ENCODE peak calls at places on chromosome 22, in six cellular contexts. P, O, C, Q, F and W are unnamed samples. For H3K4me1, the result is how much of the 10 kb centered on the place peaks cover.

GRCh38 chr22:29816128-29816527 is 21.9 kb downstream of the ASCC2 start:
- DNase-seq in P (no peak), O (no peak), C (no peak), Q (no peak), F (no peak), W (peak)

GRCh38 chr22:34019190-34019845 is 99.0 kb upstream of the LARGE1 start:
- DNase-seq in P (no peak), O (no peak), C (no peak), Q (no peak), F (no peak), W (no peak)

GRCh38 chr22:29202231-29203192 is 3.2 kb upstream of the EMID1 start:
- DNase-seq in P (no peak), O (no peak), C (peak), Q (no peak), F (peak), W (no peak)

GRCh38 chr22:29482253-29482652 is 2.2 kb downstream of the NEFH start:
- DNase-seq in P (no peak), O (no peak), C (no peak), Q (no peak), F (no peak), W (no peak)

GRCh38 chr22:32177221-32177765 is 18.2 kb upstream of the C22orf42 start:
- DNase-seq in P (no peak), O (no peak), C (no peak), Q (no peak), F (no peak), W (no peak)

GRCh38 chr22:37459211-37459610 is 27.0 kb downstream of the MFNG start:
- DNase-seq in P (no peak), O (no peak), C (no peak), Q (no peak), F (peak), W (no peak)

GRCh38 chr22:30217698-30218565 is 28.6 kb downstream of the LIF start:
- DNase-seq in P (no peak), O (no peak), C (no peak), Q (no peak), F (no peak), W (no peak)

GRCh38 chr22:17086750-17087149 is 1.9 kb downstream of the IL17RA start:
- DNase-seq in P (no peak), O (no peak), C (no peak), Q (no peak), F (no peak), W (no peak)

GRCh38 chr22:42655693-42656092 is 6.5 kb upstream of the CYB5R3 start:
- DNase-seq in P (no peak), O (no peak), C (no peak), Q (no peak), F (no peak), W (no peak)

GRCh38 chr22:36644333-36644757 is 59.2 kb downstream of the CACNG2 start:
- DNase-seq in P (peak), O (no peak), C (no peak), Q (peak), F (peak), W (no peak)

GRCh38 chr22:36344106-36344827 is 43.5 kb downstream of the MYH9 start:
- DNase-seq in P (no peak), O (peak), C (no peak), Q (no peak), F (no peak), W (no peak)

GRCh38 chr22:36180038-36180880 is 19.7 kb upstream of the APOL3 start:
- DNase-seq in P (peak), O (peak), C (peak), Q (peak), F (peak), W (peak)

GRCh38 chr22:41598081-41598480 is 8.4 kb upstream of the PMM1 start:
- DNase-seq in P (no peak), O (no peak), C (no peak), Q (no peak), F (no peak), W (no peak)

GRCh38 chr22:22550789-22551434 is 8.2 kb downstream of the PRAME start:
- DNase-seq in P (no peak), O (no peak), C (no peak), Q (no peak), F (no peak), W (no peak)

GRCh38 chr22:30874431-30875370 is 93.9 kb downstream of the MORC2 start:
- DNase-seq in P (no peak), O (no peak), C (no peak), Q (no peak), F (no peak), W (peak)

GRCh38 chr22:29128891-29129643 is 56.2 kb downstream of the KREMEN1 start:
- DNase-seq in P (no peak), O (no peak), C (no peak), Q (no peak), F (no peak), W (no peak)

GRCh38 chr22:38461414-38462081 is 6.3 kb upstream of the KDELR3 start:
- DNase-seq in P (peak), O (peak), C (peak), Q (peak), F (peak), W (peak)

GRCh38 chr22:39237276-39238123 is 7.3 kb downstream of the PDGFB start:
- DNase-seq in P (no peak), O (no peak), C (no peak), Q (no peak), F (no peak), W (no peak)

GRCh38 chr22:22462813-22463567 is 45.6 kb downstream of the ZNF280B start:
- DNase-seq in P (no peak), O (no peak), C (no peak), Q (no peak), F (no peak), W (no peak)

GRCh38 chr22:22667966-22668880 is 23.8 kb downstream of the GGTLC2 start:
- DNase-seq in P (no peak), O (no peak), C (no peak), Q (no peak), F (no peak), W (no peak)

GRCh38 chr22:39148727-39149535 is 3.5 kb downstream of the CBX7 start:
- DNase-seq in P (no peak), O (peak), C (peak), Q (peak), F (peak), W (peak)

GRCh38 chr22:29765905-29766631 is 739 bp downstream of the ZMAT5 start:
- DNase-seq in P (no peak), O (no peak), C (no peak), Q (peak), F (no peak), W (no peak)

GRCh38 chr22:21641417-21641794 is 696 bp upstream of the SDF2L1 start:
- DNase-seq in P (no peak), O (no peak), C (no peak), Q (peak), F (peak), W (peak)

GRCh38 chr22:43302462-43303109 is 40.6 kb downstream of the SCUBE1 start:
- DNase-seq in P (no peak), O (no peak), C (no peak), Q (no peak), F (no peak), W (no peak)

GRCh38 chr22:38403806-38404205 is 51.2 kb downstream of the KCNJ4 start:
- DNase-seq in P (no peak), O (no peak), C (no peak), Q (no peak), F (no peak), W (no peak)

GRCh38 chr22:38109391-38110000 is 988 bp downstream of the BAIAP2L2 start:
- DNase-seq in P (no peak), O (no peak), C (no peak), Q (no peak), F (no peak), W (no peak)

GRCh38 chr22:21845558-21846452 is 21.6 kb downstream of the MAPK1 start:
- DNase-seq in P (no peak), O (no peak), C (no peak), Q (no peak), F (no peak), W (no peak)

GRCh38 chr22:48578138-48579034 is 1249.3 kb downstream of the BRD1 start:
- DNase-seq in P (no peak), O (no peak), C (no peak), Q (no peak), F (no peak), W (no peak)

GRCh38 chr22:47927811-47928210 is 1165.4 kb downstream of the TBC1D22A start:
- DNase-seq in P (no peak), O (no peak), C (no peak), Q (no peak), F (no peak), W (no peak)

GRCh38 chr22:44312766-44313165 is at the start of gene SHISAL1:
- DNase-seq in P (no peak), O (no peak), C (no peak), Q (no peak), F (no peak), W (no peak)

GRCh38 chr22:35685731-35686130 is 31.9 kb upstream of the APOL5 start:
- DNase-seq in P (no peak), O (no peak), C (no peak), Q (no peak), F (no peak), W (no peak)

GRCh38 chr22:37454857-37455686 is 27.8 kb upstream of the ELFN2 start:
- DNase-seq in P (peak), O (no peak), C (no peak), Q (peak), F (peak), W (no peak)

GRCh38 chr22:20127318-20127868 is 4.2 kb upstream of the ZDHHC8 start:
- DNase-seq in P (no peak), O (no peak), C (no peak), Q (no peak), F (no peak), W (no peak)

GRCh38 chr22:20129747-20130014 is 1.9 kb upstream of the ZDHHC8 start:
- DNase-seq in P (no peak), O (no peak), C (no peak), Q (no peak), F (no peak), W (no peak)

GRCh38 chr22:20128902-20129746 is 2.5 kb upstream of the ZDHHC8 start:
- DNase-seq in P (no peak), O (peak), C (peak), Q (no peak), F (peak), W (peak)

GRCh38 chr22:20127869-20128618 is 3.6 kb upstream of the ZDHHC8 start:
- DNase-seq in P (no peak), O (no peak), C (no peak), Q (no peak), F (no peak), W (no peak)

DNA sequence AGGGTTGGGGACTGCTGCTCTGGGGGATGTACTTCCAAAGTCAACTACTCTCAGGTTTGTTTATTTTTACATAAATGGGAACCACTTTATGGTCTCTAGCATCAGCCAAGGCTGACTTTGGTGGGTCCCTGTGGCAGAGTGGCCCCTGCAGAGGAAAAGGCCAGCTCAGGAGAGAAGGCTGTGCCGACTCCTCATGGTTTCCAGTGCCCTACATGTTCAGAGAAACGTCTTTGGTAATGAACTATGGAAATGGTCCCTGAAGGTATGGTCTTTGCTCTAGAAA is 3.0 kb upstream of the ZDHHC8 start:
- DNase-seq in P (no peak), O (no peak), C (no peak), Q (no peak), F (no peak), W (no peak)
- H3K4me1 ChIP-seq in P (under half), O (under half), C (under half), Q (under half), F (under half), W (half or more)

GRCh38 chr22:46002757-46003270 is 25.9 kb upstream of the WNT7B start:
- DNase-seq in P (no peak), O (no peak), C (no peak), Q (no peak), F (peak), W (peak)
- H3K4me1 ChIP-seq in P (under half), O (under half), C (under half), Q (under half), F (under half), W (under half)

GRCh38 chr22:40332319-40332781 is 13.9 kb upstream of the ADSL start:
- DNase-seq in P (no peak), O (peak), C (no peak), Q (peak), F (no peak), W (no peak)
- H3K4me1 ChIP-seq in P (under half), O (half or more), C (half or more), Q (under half), F (under half), W (under half)

DNA sequence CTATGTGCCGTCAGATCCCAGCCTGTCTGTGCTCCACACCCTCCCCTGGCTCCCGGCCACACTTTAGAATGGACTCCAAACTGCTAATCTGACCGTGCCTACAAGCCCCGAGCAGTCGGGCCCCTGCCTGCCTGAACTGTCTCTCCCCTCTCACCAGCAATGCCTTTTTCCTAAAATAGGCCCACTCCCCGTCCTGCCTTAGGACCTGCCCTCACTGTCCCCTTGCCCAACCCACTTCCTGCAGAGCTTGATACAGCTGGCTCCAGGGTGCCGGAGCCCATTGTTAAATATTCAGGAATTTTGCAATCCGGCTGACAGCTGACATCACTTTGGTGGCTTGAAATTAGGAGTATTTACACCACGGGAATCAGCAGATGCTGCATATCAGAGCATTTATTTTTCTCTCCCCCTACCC is 21.4 kb downstream of the MN1 start:
- DNase-seq in P (no peak), O (no peak), C (no peak), Q (no peak), F (no peak), W (no peak)
- H3K4me1 ChIP-seq in P (under half), O (under half), C (under half), Q (under half), F (under half), W (under half)

GRCh38 chr22:49964136-49964492 is 3.5 kb downstream of the PIM3 start:
- DNase-seq in P (no peak), O (peak), C (peak), Q (no peak), F (peak), W (peak)
- H3K4me1 ChIP-seq in P (under half), O (under half), C (under half), Q (under half), F (half or more), W (under half)

DNA sequence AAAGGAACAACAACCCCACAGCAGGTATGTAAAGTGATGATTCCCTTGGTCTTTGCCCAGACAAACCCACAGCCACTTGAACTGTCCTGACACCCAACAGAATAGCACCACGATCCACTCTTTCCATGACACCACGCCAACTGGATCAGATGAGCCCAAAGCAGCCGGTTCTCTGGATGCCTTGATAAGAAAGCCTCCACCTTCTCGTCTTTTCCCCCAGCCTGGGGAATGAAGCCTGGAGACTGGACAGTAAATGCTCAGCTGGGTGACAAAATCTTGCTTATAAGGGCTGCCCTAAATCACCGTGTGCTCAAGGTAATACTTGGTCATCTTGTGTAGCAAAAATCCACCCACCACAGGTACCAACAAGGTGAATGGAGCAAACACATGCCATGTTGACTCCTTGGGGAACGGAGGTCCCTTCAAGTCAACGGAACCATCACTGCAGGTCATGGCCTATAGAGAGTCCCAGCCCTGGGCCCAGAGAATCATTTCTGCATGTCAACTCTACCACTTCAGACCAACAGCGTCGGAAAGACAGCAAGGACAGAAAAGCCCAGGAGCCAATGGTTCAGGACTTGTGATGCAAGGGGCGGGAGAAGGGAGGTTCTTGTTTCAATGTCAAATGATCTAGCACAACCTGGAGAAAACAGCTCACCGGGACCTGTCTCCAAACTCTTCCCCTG is 2.2 kb upstream of the MYO18B start:
- DNase-seq in P (no peak), O (no peak), C (no peak), Q (no peak), F (no peak), W (no peak)
- H3K4me1 ChIP-seq in P (under half), O (under half), C (under half), Q (under half), F (under half), W (under half)

DNA sequence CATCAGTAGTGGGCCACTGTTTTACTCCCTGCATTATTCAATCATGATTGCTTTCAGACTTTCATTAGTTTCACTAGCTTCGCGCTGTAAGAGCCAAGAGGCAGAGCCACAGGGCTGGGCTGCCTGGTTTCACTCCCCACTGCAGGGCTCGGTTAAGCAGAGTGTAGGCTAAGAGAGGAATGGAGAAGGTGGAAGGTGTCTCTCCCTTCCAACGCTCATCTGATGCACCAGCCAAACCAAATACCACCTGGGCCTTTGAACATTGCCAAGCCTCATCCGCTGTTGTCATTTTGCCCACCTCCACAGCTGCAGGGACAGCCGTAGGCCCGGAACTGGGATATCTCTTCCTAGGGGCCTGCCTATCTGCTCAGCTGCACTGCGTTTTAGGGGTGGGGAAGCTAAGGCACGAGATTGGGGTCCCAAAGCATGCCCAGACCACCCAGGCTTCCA is 480 bp upstream of the SMARCB1 start:
- DNase-seq in P (no peak), O (no peak), C (no peak), Q (no peak), F (no peak), W (no peak)
- H3K4me1 ChIP-seq in P (under half), O (under half), C (under half), Q (half or more), F (under half), W (under half)